ENCODE peak calls at places on chromosomes 3 and 15, in five cellular contexts. H is neural progenitor cell, C is B cell, L is Panc1, U is MCF 10A. J is an unnamed sample.

GRCh38 chr3:34260266-34260990 is 462.0 kb downstream of the PDCD6IP start:
- DNase-seq in H (peak; percentile 57), C (peak; percentile 18), L (peak; percentile 4), U (peak; percentile 61), J (peak; percentile 76)

GRCh38 chr15:42101861-42102260 is 7.5 kb upstream of the PLA2G4D start:
- DNase-seq in H (no peak), C (no peak), L (no peak), U (no peak), J (no peak)

GRCh38 chr3:119357190-119357589 is 63.0 kb downstream of the ARHGAP31 start:
- DNase-seq in H (no peak), C (no peak), L (no peak), U (no peak), J (peak; percentile 10)

GRCh38 chr3:59426851-59427565 is 377.2 kb upstream of the CFAP20DC start:
- DNase-seq in H (no peak), C (no peak), L (no peak), U (peak; percentile 85), J (no peak)

GRCh38 chr3:38111696-38112377 is 25.1 kb downstream of the ACAA1 start:
- DNase-seq in H (no peak), C (no peak), L (no peak), U (no peak), J (no peak)

GRCh38 chr15:81784751-81785150 is 261.1 kb downstream of the MEX3B start:
- DNase-seq in H (no peak), C (no peak), L (no peak), U (no peak), J (no peak)

GRCh38 chr3:10783360-10784346 is 32.4 kb upstream of the SLC6A11 start:
- DNase-seq in H (peak; percentile 67), C (peak; percentile 38), L (peak; percentile 18), U (peak; percentile 51), J (peak; percentile 57)

GRCh38 chr3:48440590-48440958 is 517 bp downstream of the TMA7 start:
- DNase-seq in H (peak; percentile 39), C (no peak), L (no peak), U (no peak), J (no peak)

GRCh38 chr3:107956991-107957467 is 133.8 kb downstream of the CD47 start:
- DNase-seq in H (no peak), C (no peak), L (no peak), U (peak; percentile 82), J (no peak)

GRCh38 chr15:56654624-56655023 is 78.7 kb downstream of the ZNF280D start:
- DNase-seq in H (no peak), C (no peak), L (no peak), U (peak; percentile 12), J (no peak)

GRCh38 chr3:123071146-123071545 is 4.3 kb downstream of the PDIA5 start:
- DNase-seq in H (peak; percentile 38), C (no peak), L (no peak), U (no peak), J (no peak)

GRCh38 chr15:96125681-96126080 is 204.8 kb upstream of the NR2F2 start:
- DNase-seq in H (no peak), C (no peak), L (no peak), U (peak; percentile 47), J (no peak)

GRCh38 chr3:138059261-138059660 is 49.3 kb downstream of the CLDN18 start:
- DNase-seq in H (no peak), C (no peak), L (no peak), U (no peak), J (no peak)

GRCh38 chr3:78804251-78805037 is 963.4 kb downstream of the ROBO1 start:
- DNase-seq in H (no peak), C (no peak), L (no peak), U (peak; percentile 48), J (no peak)

GRCh38 chr15:93974804-93975481 is 256.4 kb upstream of the MCTP2 start:
- DNase-seq in H (peak; percentile 75), C (no peak), L (no peak), U (peak; percentile 70), J (no peak)

GRCh38 chr3:122642935-122643334 is 37.7 kb upstream of the PARP14 start:
- DNase-seq in H (no peak), C (no peak), L (no peak), U (no peak), J (no peak)

GRCh38 chr3:184417619-184418327 is 37.9 kb downstream of the CHRD start:
- DNase-seq in H (peak; percentile 79), C (peak; percentile 88), L (peak; percentile 22), U (peak; percentile 72), J (peak; percentile 87)

GRCh38 chr3:120634539-120634938 is 38.4 kb downstream of the NDUFB4 start:
- DNase-seq in H (no peak), C (no peak), L (no peak), U (no peak), J (no peak)

GRCh38 chr15:73387507-73388255 is 18.9 kb upstream of the HCN4 start:
- DNase-seq in H (no peak), C (no peak), L (no peak), U (peak; percentile 25), J (no peak)

GRCh38 chr3:2098398-2099027 is at the start of gene CNTN4:
- DNase-seq in H (peak; percentile 97), C (peak; percentile 3), L (no peak), U (no peak), J (no peak)

GRCh38 chr3:126361211-126361610 is 4.0 kb upstream of the KLF15 start:
- DNase-seq in H (no peak), C (no peak), L (no peak), U (no peak), J (no peak)

GRCh38 chr3:81419196-81419595 is 342.2 kb downstream of the GBE1 start:
- DNase-seq in H (no peak), C (no peak), L (no peak), U (peak; percentile 9), J (no peak)

GRCh38 chr3:39707314-39707909 is 102.0 kb upstream of the MYRIP start:
- DNase-seq in H (peak; percentile 52), C (peak; percentile 19), L (no peak), U (peak; percentile 43), J (peak; percentile 32)

GRCh38 chr15:74799255-74799842 is 13.3 kb upstream of the LMAN1L start:
- DNase-seq in H (no peak), C (peak; percentile 64), L (no peak), U (no peak), J (no peak)

GRCh38 chr15:38072507-38073277 is 138.3 kb downstream of the TMCO5A start:
- DNase-seq in H (peak; percentile 96), C (peak; percentile 52), L (no peak), U (peak; percentile 82), J (peak; percentile 72)
- TF ChIP-seq CTCF in H (peak; percentile 37), C (no peak), L (peak; percentile 57), U (peak; percentile 21), J (no peak)

DNA sequence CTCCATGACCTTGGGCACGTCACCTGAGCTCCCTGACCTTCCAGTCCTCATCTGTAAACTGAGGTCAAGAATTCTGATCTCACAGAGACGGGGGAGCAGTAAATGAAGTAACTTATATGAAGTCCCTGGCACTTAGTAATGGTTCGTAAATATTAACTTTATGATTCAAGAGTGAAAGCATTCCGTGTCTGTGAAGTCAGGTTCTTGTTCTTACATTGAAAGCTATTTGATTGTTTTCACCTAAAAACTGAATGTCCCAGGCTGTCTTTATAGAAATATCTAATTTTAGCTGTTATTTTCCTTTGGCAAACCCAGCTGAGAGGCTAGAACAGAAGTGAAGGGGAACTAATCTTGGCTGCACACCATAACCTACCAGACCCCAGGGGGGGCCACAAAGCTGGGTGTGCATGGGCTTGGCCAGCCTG is 84.5 kb downstream of the CHSY1 start:
- DNase-seq in H (no peak), C (no peak), L (no peak), U (no peak), J (no peak)
- TF ChIP-seq CTCF in H (no peak), C (no peak), L (no peak), U (no peak), J (no peak)

DNA sequence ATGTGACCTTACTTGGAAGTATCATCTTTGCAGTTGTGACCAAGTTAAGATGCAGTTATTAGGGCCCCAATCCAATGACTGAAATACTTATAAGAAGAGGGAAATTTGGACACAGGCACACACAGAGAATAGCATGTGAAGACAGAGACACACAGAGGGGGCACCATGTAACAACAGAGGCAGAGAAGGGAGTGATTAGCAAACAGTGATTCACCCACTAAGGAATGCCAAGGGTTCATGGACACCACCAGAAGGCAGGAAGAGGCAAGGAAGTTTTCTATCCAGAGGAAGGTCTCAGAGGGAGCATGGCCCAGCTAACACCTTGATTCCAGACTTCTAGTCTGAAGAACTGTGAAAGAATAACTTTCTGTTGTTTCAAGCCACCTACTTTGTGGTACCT is 25.0 kb downstream of the SIDT1 start:
- DNase-seq in H (no peak), C (no peak), L (no peak), U (peak; percentile 64), J (peak; percentile 35)
- TF ChIP-seq CTCF in H (no peak), C (no peak), L (no peak), U (no peak), J (no peak)

DNA sequence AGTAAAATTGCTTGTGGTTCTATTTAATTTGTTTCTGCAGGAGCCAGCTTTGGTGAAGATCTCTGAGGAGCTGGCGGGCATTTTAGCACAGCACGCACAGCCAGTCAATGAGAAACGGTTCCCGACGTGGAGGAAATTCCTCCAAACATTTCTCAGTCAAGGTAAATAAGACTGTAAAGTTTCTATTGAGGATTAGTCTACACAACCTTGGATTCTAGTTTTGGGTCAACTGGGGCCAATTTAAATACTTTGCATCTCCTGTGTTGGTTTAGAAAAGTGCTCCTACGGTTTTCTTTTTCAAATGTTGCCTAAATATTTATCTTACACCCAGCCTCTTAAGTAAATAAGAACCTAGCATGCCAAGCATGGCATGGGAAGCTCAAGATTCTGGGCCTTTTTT is 104.0 kb upstream of the C15orf61 start:
- DNase-seq in H (no peak), C (no peak), L (no peak), U (no peak), J (no peak)
- TF ChIP-seq CTCF in H (no peak), C (no peak), L (no peak), U (no peak), J (no peak)

GRCh38 chr3:46454209-46454595 is 10.5 kb downstream of the LTF start:
- DNase-seq in H (no peak), C (no peak), L (no peak), U (no peak), J (no peak)

GRCh38 chr3:46453526-46454208 is 11.0 kb downstream of the LTF start:
- DNase-seq in H (no peak), C (no peak), L (no peak), U (no peak), J (no peak)

GRCh38 chr3:46447535-46447934 is 17.2 kb downstream of the LTF start:
- DNase-seq in H (no peak), C (no peak), L (no peak), U (no peak), J (no peak)

GRCh38 chr3:46448721-46449120 is 16.0 kb downstream of the LTF start:
- DNase-seq in H (no peak), C (no peak), L (no peak), U (no peak), J (no peak)

GRCh38 chr3:46449755-46450552 is 14.8 kb downstream of the LTF start:
- DNase-seq in H (peak; percentile 25), C (no peak), L (no peak), U (peak; percentile 37), J (peak; percentile 35)
- TF ChIP-seq CTCF in H (peak; percentile 67), C (peak; percentile 60), L (peak; percentile 78), U (peak; percentile 71), J (no peak)

J was measured in Calu3.